ENCODE peak calls at places on chromosomes 3 and 15, in four cellular contexts. B is cardiac muscle cell; K is CD4-positive, CD25-positive, alpha-beta regulatory T cell; I is PC-3. T is an unnamed sample.

GRCh38 chr3:97958396-97958795 is 13.8 kb downstream of the RIOX2 start:
- DNase-seq in B (peak), I (no peak), K (no peak), T (no peak)

GRCh38 chr15:89998141-89998661 is 2.9 kb upstream of the ZNF710 start:
- DNase-seq in K (no peak), I (peak), B (peak), T (peak)

GRCh38 chr15:100861511-100861991 is 18.1 kb upstream of the ALDH1A3 start:
- DNase-seq in K (no peak), I (no peak), B (peak), T (no peak)

GRCh38 chr15:57148236-57148635 is 228.1 kb upstream of the CGNL1 start:
- DNase-seq in B (no peak), I (no peak), K (no peak), T (no peak)

GRCh38 chr3:194424373-194424772 is 25.3 kb upstream of the GP5 start:
- DNase-seq in I (no peak), B (no peak), K (no peak), T (no peak)

GRCh38 chr3:106025151-106025722 is 156.4 kb upstream of the CBLB start:
- DNase-seq in K (no peak), B (no peak), I (peak), T (peak)

GRCh38 chr3:72258786-72259185 is 473.8 kb upstream of the PROK2 start:
- DNase-seq in K (peak), I (no peak), B (no peak), T (no peak)

GRCh38 chr3:195101927-195102608 is 168.9 kb downstream of the XXYLT1 start:
- DNase-seq in K (no peak), B (no peak), I (no peak), T (no peak)

GRCh38 chr15:52653451-52653964 is 25.7 kb downstream of the ATOSA start:
- DNase-seq in B (peak), K (no peak), I (peak), T (peak)

GRCh38 chr3:139954146-139954545 is 19.2 kb downstream of the CLSTN2 start:
- DNase-seq in B (no peak), I (no peak), K (no peak), T (no peak)

GRCh38 chr15:70826634-70827033 is 27.3 kb downstream of the LARP6 start:
- DNase-seq in B (peak), K (no peak), I (peak), T (no peak)

GRCh38 chr3:133999891-134000685 is 29.6 kb downstream of the SLCO2A1 start:
- DNase-seq in K (no peak), I (peak), B (no peak), T (no peak)

GRCh38 chr3:107683447-107683846 is 160.7 kb downstream of the BBX start:
- DNase-seq in B (peak), I (no peak), K (no peak), T (no peak)

GRCh38 chr3:88057650-88058321 is 1.0 kb downstream of the CGGBP1 start:
- DNase-seq in I (no peak), K (peak), B (peak), T (peak)

GRCh38 chr15:74950078-74951000 is 6.2 kb downstream of the RPP25 start:
- DNase-seq in B (peak), I (peak), K (peak), T (peak)

GRCh38 chr3:97835761-97836160 is 13.9 kb downstream of the CRYBG3 start:
- DNase-seq in I (no peak), K (no peak), B (no peak), T (no peak)

GRCh38 chr15:99956820-99957641 is 223.8 kb upstream of the LYSMD4 start:
- DNase-seq in B (no peak), K (no peak), I (no peak), T (no peak)

GRCh38 chr3:8421711-8422110 is 79.9 kb upstream of the LMCD1 start:
- DNase-seq in B (no peak), I (no peak), K (no peak), T (no peak)

GRCh38 chr15:59812889-59813288 is 123.8 kb upstream of the BNIP2 start:
- DNase-seq in B (no peak), K (no peak), I (no peak), T (no peak)

GRCh38 chr3:151107177-151107576 is 21.7 kb downstream of the MED12L start:
- DNase-seq in I (no peak), B (no peak), K (no peak), T (no peak)

GRCh38 chr15:78950906-78951840 is 6.3 kb upstream of the CTSH start:
- DNase-seq in K (peak), B (peak), I (peak), T (no peak)

GRCh38 chr3:177681156-177681555 is 483.9 kb upstream of the TBL1XR1 start:
- DNase-seq in I (no peak), B (peak), K (no peak), T (no peak)

GRCh38 chr3:108305484-108306172 is 9.3 kb downstream of the HHLA2 start:
- DNase-seq in I (peak), B (no peak), K (no peak), T (no peak)

GRCh38 chr3:114552527-114552812 is 258.6 kb downstream of the TIGIT start:
- DNase-seq in K (no peak), I (no peak), B (no peak), T (no peak)

GRCh38 chr3:194503101-194503531 is 16.3 kb upstream of the ATP13A3 start:
- DNase-seq in I (peak), K (no peak), B (peak), T (no peak)

GRCh38 chr3:65907232-65908130 is 131.2 kb downstream of the MAGI1 start:
- DNase-seq in K (no peak), I (no peak), B (no peak), T (no peak)

GRCh38 chr3:183449791-183450190 is 21.4 kb upstream of the MCF2L2 start:
- DNase-seq in I (no peak), K (no peak), B (peak), T (no peak)

GRCh38 chr3:45874677-45875346 is 11.5 kb upstream of the CCR9 start:
- DNase-seq in B (no peak), I (no peak), K (no peak), T (no peak)

GRCh38 chr3:188008582-188009213 is 145.3 kb upstream of the LPP start:
- DNase-seq in K (no peak), I (no peak), B (no peak), T (no peak)

GRCh38 chr3:33751320-33751719 is 33.3 kb upstream of the CLASP2 start:
- DNase-seq in I (no peak), K (peak), B (no peak), T (no peak)

GRCh38 chr3:192831111-192831644 is 86.5 kb downstream of the MB21D2 start:
- DNase-seq in I (peak), B (peak), K (no peak), T (peak)

GRCh38 chr15:94080989-94081605 is 150.3 kb upstream of the MCTP2 start:
- DNase-seq in K (no peak), I (peak), B (no peak), T (peak)
- H3K4me3 ChIP-seq in K (no peak), I (peak), B (no peak), T (peak)

DNA sequence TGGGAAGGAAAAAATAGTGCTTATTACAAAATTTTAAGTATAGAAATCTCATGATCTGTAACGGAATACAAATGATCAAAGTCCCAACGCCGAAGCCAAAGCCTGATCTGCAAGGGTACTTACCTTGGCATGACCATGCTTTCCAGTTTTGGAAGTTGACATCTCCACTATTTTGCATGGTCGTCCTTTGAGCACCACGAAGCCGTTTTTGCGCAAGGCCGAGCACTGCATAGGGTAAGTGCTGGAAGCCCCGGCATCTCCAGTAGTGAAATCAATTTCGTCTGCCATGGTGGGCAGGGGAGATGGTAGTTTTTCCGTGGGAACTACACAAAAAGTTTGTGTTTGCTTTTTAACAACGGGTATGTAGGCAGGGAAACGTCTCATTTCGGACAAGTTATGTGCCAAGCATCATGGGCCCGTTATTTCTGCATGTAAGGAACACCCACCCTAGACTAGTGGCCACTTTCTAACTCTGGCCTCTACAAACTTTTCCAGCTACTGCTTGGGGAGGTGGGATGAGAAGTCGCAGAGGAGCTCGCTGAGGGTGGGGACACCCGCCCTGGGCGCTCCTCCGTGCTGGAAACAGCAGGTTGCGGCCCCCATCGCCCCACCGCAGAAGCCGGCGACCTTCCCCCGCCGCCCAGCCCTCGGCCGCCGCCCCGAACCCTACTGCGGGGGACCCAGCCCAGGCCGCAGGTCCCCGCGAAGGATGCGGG is 760 bp downstream of the EIF5A2 start:
- DNase-seq in I (no peak), K (peak), B (peak), T (peak)
- H3K27ac ChIP-seq in I (no peak), K (peak), B (no peak), T (no peak)

DNA sequence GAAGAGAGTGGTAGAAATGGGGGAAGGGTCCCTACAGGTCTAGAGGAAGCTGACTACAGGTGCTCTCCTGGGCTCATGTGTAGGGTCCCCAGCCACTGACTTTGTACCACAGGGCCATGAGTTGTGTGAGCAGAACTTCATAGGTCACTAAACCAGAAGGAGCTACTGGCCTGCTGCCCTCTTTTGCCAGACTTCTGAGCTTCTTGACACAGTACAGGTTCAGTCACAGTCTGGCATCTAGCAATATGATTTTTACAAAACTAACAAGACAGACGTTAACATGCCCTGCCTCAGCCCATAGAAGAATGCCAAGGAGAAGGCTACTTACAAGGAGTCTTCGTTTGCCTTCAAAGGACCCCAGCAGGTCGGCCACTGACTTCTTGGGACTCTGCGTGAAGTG is 3.2 kb downstream of the CCDC80 start:
- DNase-seq in I (no peak), B (no peak), K (no peak), T (no peak)
- H3K4me3 ChIP-seq in I (no peak), B (no peak), K (no peak), T (no peak)

DNA sequence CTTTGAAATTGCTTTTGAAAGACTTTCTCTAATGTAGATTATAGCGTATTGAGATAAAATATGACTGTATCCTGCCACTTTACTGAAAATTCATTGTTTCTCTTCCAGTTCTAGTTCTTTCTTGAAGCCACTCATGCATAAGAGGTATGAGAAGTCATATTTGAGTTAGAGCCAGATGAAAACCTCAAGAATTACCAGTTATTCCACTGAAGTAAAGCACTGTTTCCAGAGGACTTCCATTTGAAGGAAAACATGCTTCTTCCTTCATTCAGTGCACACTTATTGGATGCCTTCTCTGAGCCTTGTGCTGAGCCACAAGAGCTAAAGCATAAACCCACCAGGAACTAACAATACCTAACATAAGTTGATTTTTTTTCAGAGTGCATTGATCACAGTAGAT is 513.4 kb downstream of the ZNF385D start:
- DNase-seq in B (no peak), I (no peak), K (no peak), T (no peak)
- H3K27ac ChIP-seq in B (no peak), I (no peak), K (no peak), T (no peak)